ENCODE peak calls at places on chromosomes 6 and 20, in nine cellular contexts. J, E, Z, G, Q, T, I, V and R are unnamed samples.

GRCh38 chr6:125611573-125612399 is 137.6 kb upstream of the HEY2 start:
- DNase-seq in J (no peak), E (no peak), Z (no peak), G (peak), Q (peak), T (no peak), I (peak), V (no peak), R (no peak)

GRCh38 chr6:148502083-148502772 is 159.6 kb downstream of the SASH1 start:
- DNase-seq in J (no peak), E (peak), Z (no peak), G (peak), Q (no peak), T (no peak), I (no peak), V (no peak), R (no peak)

GRCh38 chr20:47818996-47819609 is 33.8 kb upstream of the SULF2 start:
- DNase-seq in J (no peak), E (no peak), Z (no peak), G (no peak), Q (no peak), T (no peak), I (no peak), V (no peak), R (no peak)

GRCh38 chr6:132236281-132236680 is 165.0 kb downstream of the MOXD1 start:
- DNase-seq in J (no peak), E (no peak), Z (no peak), G (no peak), Q (no peak), T (no peak), I (no peak), V (no peak), R (no peak)

GRCh38 chr20:32731882-32732266 is 11.4 kb downstream of the COMMD7 start:
- DNase-seq in J (no peak), E (peak), Z (peak), G (peak), Q (no peak), T (no peak), I (no peak), V (no peak), R (no peak)

GRCh38 chr6:151389640-151390275 is 1.6 kb downstream of the ZBTB2 start:
- DNase-seq in J (peak), E (peak), Z (peak), G (peak), Q (peak), T (peak), I (no peak), V (peak), R (peak)

GRCh38 chr20:9945406-9945805 is 89.4 kb upstream of the ANKEF1 start:
- DNase-seq in J (no peak), E (no peak), Z (no peak), G (peak), Q (peak), T (no peak), I (no peak), V (no peak), R (no peak)

GRCh38 chr6:106136845-106137244 is 50.7 kb downstream of the PRDM1 start:
- DNase-seq in J (no peak), E (no peak), Z (no peak), G (no peak), Q (no peak), T (no peak), I (no peak), V (no peak), R (no peak)

GRCh38 chr6:168988801-168989200 is 264.8 kb downstream of the THBS2 start:
- DNase-seq in J (no peak), E (no peak), Z (no peak), G (peak), Q (no peak), T (no peak), I (no peak), V (no peak), R (no peak)

GRCh38 chr20:14189794-14190402 is 147.5 kb downstream of the FLRT3 start:
- DNase-seq in J (peak), E (no peak), Z (no peak), G (peak), Q (peak), T (no peak), I (peak), V (no peak), R (no peak)

GRCh38 chr6:112691289-112691688 is 344.2 kb downstream of the RFPL4B start:
- DNase-seq in J (no peak), E (peak), Z (no peak), G (peak), Q (peak), T (no peak), I (peak), V (no peak), R (no peak)

GRCh38 chr20:21812384-21812783 is 106.9 kb downstream of the PAX1 start:
- DNase-seq in J (no peak), E (no peak), Z (no peak), G (no peak), Q (no peak), T (no peak), I (no peak), V (no peak), R (no peak)

GRCh38 chr6:30981942-30982772 is 1.4 kb upstream of the MUC21 start:
- DNase-seq in J (peak), E (no peak), Z (peak), G (peak), Q (peak), T (no peak), I (peak), V (no peak), R (no peak)

GRCh38 chr20:45104786-45105185 is 3.9 kb upstream of the KCNS1 start:
- DNase-seq in J (no peak), E (peak), Z (no peak), G (peak), Q (peak), T (no peak), I (peak), V (no peak), R (no peak)

GRCh38 chr6:169619650-169620049 is 82.2 kb downstream of the WDR27 start:
- DNase-seq in J (no peak), E (no peak), Z (no peak), G (peak), Q (peak), T (no peak), I (no peak), V (no peak), R (no peak)

GRCh38 chr6:20095436-20095835 is 116.8 kb downstream of the MBOAT1 start:
- DNase-seq in J (no peak), E (no peak), Z (no peak), G (no peak), Q (no peak), T (no peak), I (no peak), V (no peak), R (no peak)

GRCh38 chr20:38790210-38791053 is 15.1 kb upstream of the PPP1R16B start:
- DNase-seq in J (no peak), E (peak), Z (peak), G (peak), Q (peak), T (no peak), I (peak), V (peak), R (no peak)

GRCh38 chr6:42093582-42094329 is 43.4 kb downstream of the TAF8 start:
- DNase-seq in J (peak), E (no peak), Z (peak), G (no peak), Q (no peak), T (peak), I (no peak), V (no peak), R (no peak)

GRCh38 chr6:111068116-111068897 is 19.0 kb upstream of the SLC16A10 start:
- DNase-seq in J (no peak), E (no peak), Z (no peak), G (no peak), Q (no peak), T (no peak), I (no peak), V (no peak), R (no peak)

DNA sequence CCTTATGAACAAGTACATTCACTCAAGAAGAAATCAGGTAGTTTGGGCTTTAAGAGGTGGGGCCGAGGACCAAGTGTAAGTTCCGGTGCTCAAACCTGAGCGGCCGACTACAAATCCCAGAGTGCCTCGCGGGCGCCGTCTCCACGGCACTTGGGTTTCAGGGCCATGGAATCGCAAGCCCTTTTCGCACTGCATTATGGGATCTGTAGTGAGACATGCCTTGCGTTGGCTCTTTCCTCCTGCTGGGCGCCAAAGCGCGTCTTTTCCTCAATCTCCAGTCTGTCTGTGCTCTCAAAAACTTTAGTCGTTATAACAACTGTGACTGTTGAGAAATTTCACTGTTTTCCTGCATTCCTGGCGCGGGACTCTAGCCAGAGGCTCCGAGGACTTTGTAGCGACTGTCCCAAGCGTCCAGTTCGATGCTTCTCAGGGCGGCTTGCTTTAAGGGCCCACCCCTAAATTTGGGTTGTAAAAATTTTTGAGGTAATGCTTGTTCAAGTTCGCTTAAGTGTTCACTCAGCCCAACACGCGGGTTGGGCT is 408 bp upstream of the FBXO9 start:
- DNase-seq in J (peak), E (peak), Z (peak), G (peak), Q (peak), T (peak), I (peak), V (peak), R (peak)
- TF ChIP-seq CTCF in J (no peak), E (no peak), Z (no peak), G (no peak), Q (peak), T (peak), I (no peak), V (no peak), R (no peak)

DNA sequence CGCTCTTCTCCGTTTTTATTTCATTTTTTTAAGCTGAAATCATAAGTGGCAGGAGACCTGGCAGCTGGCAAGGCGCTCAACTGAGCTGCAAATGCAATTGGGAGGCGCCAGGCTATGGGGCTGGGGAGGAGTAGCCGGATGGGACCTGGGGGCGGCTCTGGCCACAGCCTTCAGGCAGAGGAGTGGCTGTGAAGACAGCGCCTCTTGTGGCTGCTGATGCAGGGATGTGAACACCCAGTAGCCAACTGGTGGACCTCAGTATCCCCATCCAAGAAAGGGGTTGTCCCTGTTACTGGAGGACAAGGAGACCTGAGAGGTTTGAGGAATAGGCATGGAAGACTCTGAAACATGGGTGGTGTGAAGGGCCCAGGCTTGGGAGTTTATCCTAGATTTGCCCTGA is 12.6 kb downstream of the KCNK17 start:
- DNase-seq in J (no peak), E (no peak), Z (no peak), G (peak), Q (no peak), T (no peak), I (no peak), V (no peak), R (no peak)
- TF ChIP-seq CTCF in J (no peak), E (no peak), Z (no peak), G (peak), Q (peak), T (no peak), I (peak), V (no peak), R (no peak)

GRCh38 chr6:153963352-153963751 is 75.7 kb upstream of the OPRM1 start:
- DNase-seq in J (no peak), E (no peak), Z (no peak), G (no peak), Q (no peak), T (no peak), I (no peak), V (no peak), R (no peak)
- TF ChIP-seq CTCF in J (no peak), E (no peak), Z (no peak), G (no peak), Q (no peak), T (no peak), I (no peak), V (no peak), R (no peak)

DNA sequence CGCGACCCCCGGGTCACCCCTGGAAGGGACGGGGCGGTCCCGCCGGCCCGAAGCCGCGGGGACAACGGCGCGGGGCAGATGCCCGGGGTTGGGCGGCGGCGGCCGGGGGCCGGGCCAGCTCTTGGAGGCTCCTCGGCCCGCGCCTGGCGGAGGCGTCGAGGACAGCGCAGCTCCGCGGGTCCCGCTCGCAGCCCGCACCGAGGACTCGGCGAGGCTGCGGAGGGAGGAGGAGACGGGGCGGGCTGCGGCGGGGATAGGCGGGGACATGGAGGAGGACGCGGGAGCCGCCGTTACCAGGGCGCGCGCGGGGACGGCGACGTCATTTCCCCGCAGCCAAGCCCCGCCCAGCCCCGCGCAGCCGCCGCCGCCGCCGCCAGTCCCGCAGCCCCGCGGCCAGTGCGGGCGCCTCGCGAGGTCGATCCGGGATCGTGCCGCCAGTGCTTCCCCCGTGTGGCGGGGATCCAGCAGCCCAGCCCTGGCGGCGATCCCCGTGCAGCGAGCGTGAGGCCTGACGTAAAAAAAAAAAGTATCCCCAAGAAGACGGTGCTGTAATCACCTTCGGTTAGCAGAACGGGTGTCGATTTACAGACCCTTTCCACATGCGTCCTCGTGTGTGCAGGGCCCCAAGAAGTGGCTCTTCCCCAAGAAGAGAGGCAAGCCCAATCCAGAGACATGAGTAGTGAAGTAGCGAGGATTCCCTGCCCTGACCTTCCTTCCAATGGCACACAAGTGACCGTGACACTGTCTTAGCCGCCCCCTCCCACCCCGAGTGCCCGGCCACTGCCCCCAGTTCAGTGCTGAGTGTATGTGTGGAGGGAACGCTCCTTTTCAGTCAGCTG is at the start of gene FAM184A:
- DNase-seq in J (peak), E (no peak), Z (peak), G (peak), Q (peak), T (peak), I (peak), V (peak), R (peak)
- TF ChIP-seq CTCF in J (no peak), E (peak), Z (peak), G (no peak), Q (peak), T (peak), I (peak), V (no peak), R (peak)